ENCODE peak calls at places on chromosomes 2 and 18, in four cellular contexts. E, A, H and P are unnamed samples.
A peak's percentile ranks its signal among the peaks of the same experiment; 100 is the strongest.

GRCh38 chr18:58766164-58766563 is 94.9 kb downstream of the MALT1 start:
- DNase-seq in E (no peak), A (no peak), H (no peak), P (no peak)

GRCh38 chr18:36247036-36247435 is 50.5 kb upstream of the FHOD3 start:
- DNase-seq in E (peak; percentile 68), A (no peak), H (no peak), P (no peak)

GRCh38 chr2:28751956-28752607 is 452 bp downstream of the PPP1CB start:
- DNase-seq in E (peak; percentile 29), A (no peak), H (no peak), P (peak; percentile 39)

GRCh38 chr2:202542142-202542541 is 92.6 kb upstream of the FAM117B start:
- DNase-seq in E (no peak), A (no peak), H (no peak), P (no peak)

GRCh38 chr2:134137182-134137595 is 116.7 kb upstream of the MGAT5 start:
- DNase-seq in E (no peak), A (peak; percentile 95), H (peak; percentile 63), P (peak; percentile 72)

GRCh38 chr2:186426153-186427016 is 59.7 kb upstream of the ZC3H15 start:
- DNase-seq in E (no peak), A (peak; percentile 9), H (no peak), P (no peak)

GRCh38 chr2:209208211-209208610 is 215.6 kb upstream of the MAP2 start:
- DNase-seq in E (peak; percentile 54), A (peak; percentile 24), H (peak; percentile 2), P (no peak)

GRCh38 chr2:39468574-39469331 is 31.7 kb upstream of the MAP4K3 start:
- DNase-seq in E (peak; percentile 19), A (no peak), H (peak; percentile 45), P (no peak)

GRCh38 chr2:151297882-151298281 is 8.4 kb upstream of the NMI start:
- DNase-seq in E (no peak), A (no peak), H (no peak), P (no peak)

GRCh38 chr2:186575302-186575701 is 14.6 kb upstream of the ITGAV start:
- DNase-seq in E (peak; percentile 98), A (peak; percentile 99), H (peak; percentile 99), P (peak; percentile 43)

GRCh38 chr18:59263566-59264135 is 9.6 kb downstream of the RAX start:
- DNase-seq in E (no peak), A (peak; percentile 84), H (no peak), P (no peak)

GRCh38 chr2:206863196-206863595 is 76.1 kb upstream of the CPO start:
- DNase-seq in E (no peak), A (no peak), H (no peak), P (no peak)